ENCODE peak calls at places on chromosomes 13 and 19, in seven cellular contexts. F is tibial nerve, H is psoas muscle, J is adrenal gland, N is aorta, G is ascending aorta, Y is IMR-90. L is an unnamed sample. For H3K4me1, the result is how much of the 10 kb centered on the place peaks cover.

GRCh38 chr13:96091164-96091931 is 1.4 kb downstream of the HS6ST3 start:
- DNase-seq in F (no peak), H (peak), J (peak), N (peak), G (no peak), Y (no peak), L (peak)

GRCh38 chr19:10852941-10853340 is 4.7 kb downstream of the C19orf38 start:
- DNase-seq in F (no peak), H (no peak), J (no peak), N (no peak), G (no peak), Y (no peak), L (no peak)

GRCh38 chr19:31659897-31660210 is 310.6 kb upstream of the TSHZ3 start:
- DNase-seq in F (no peak), H (no peak), J (no peak), N (no peak), G (no peak), Y (peak), L (no peak)

GRCh38 chr19:36436531-36436930 is 18.1 kb upstream of the ZFP82 start:
- DNase-seq in F (no peak), H (no peak), J (peak), N (no peak), G (no peak), Y (no peak), L (no peak)

GRCh38 chr13:70795484-70795883 is 687.2 kb upstream of the KLHL1 start:
- DNase-seq in F (no peak), H (no peak), J (no peak), N (no peak), G (no peak), Y (no peak), L (no peak)

GRCh38 chr13:48838193-48839000 is 137.3 kb upstream of the FNDC3A start:
- DNase-seq in F (no peak), H (no peak), J (no peak), N (no peak), G (no peak), Y (peak), L (no peak)

GRCh38 chr13:108407495-108407894 is 138.0 kb downstream of the TNFSF13B start:
- DNase-seq in F (no peak), H (no peak), J (no peak), N (no peak), G (no peak), Y (no peak), L (no peak)

GRCh38 chr19:38304866-38305429 is 897 bp downstream of the C19orf33 start:
- DNase-seq in F (no peak), H (no peak), J (no peak), N (no peak), G (no peak), Y (no peak), L (peak)

GRCh38 chr19:12867120-12868099 is 13.8 kb downstream of the DNASE2 start:
- DNase-seq in F (no peak), H (peak), J (peak), N (peak), G (no peak), Y (peak), L (peak)

GRCh38 chr19:3469638-3470499 is 10.5 kb downstream of the SMIM24 start:
- DNase-seq in F (no peak), H (no peak), J (no peak), N (no peak), G (no peak), Y (no peak), L (no peak)

GRCh38 chr13:98576963-98577822 is at the start of gene STK24:
- DNase-seq in F (peak), H (peak), J (peak), N (peak), G (peak), Y (peak), L (peak)

GRCh38 chr13:51479199-51479523 is 26.3 kb upstream of the INTS6 start:
- DNase-seq in F (no peak), H (no peak), J (no peak), N (no peak), G (no peak), Y (peak), L (no peak)

GRCh38 chr19:57587529-57587928 is 3.6 kb downstream of the ZIK1 start:
- DNase-seq in F (no peak), H (no peak), J (no peak), N (no peak), G (no peak), Y (peak), L (no peak)

GRCh38 chr19:43776285-43776684 is 4.5 kb downstream of the KCNN4 start:
- DNase-seq in F (no peak), H (no peak), J (no peak), N (no peak), G (no peak), Y (no peak), L (no peak)

GRCh38 chr13:112526146-112526853 is 61.7 kb downstream of the TUBGCP3 start:
- DNase-seq in F (no peak), H (no peak), J (no peak), N (no peak), G (no peak), Y (no peak), L (no peak)

GRCh38 chr13:99969934-99970760 is 1.4 kb downstream of the ZIC5 start:
- DNase-seq in F (no peak), H (no peak), J (peak), N (peak), G (no peak), Y (no peak), L (no peak)

GRCh38 chr19:11378319-11379189 is 4.1 kb downstream of the SWSAP1 start:
- DNase-seq in F (peak), H (no peak), J (peak), N (no peak), G (no peak), Y (peak), L (peak)

GRCh38 chr19:47550129-47550528 is 22.8 kb downstream of the ZNF541 start:
- DNase-seq in F (no peak), H (no peak), J (no peak), N (no peak), G (no peak), Y (no peak), L (no peak)

GRCh38 chr13:113184568-113185440 is 23.7 kb downstream of the PCID2 start:
- DNase-seq in F (no peak), H (no peak), J (no peak), N (no peak), G (no peak), Y (no peak), L (no peak)

GRCh38 chr19:45016388-45017314 is 15.4 kb downstream of the RELB start:
- DNase-seq in F (peak), H (peak), J (peak), N (peak), G (peak), Y (peak), L (peak)

GRCh38 chr19:35211545-35212230 is 16.9 kb downstream of the FAM187B start:
- DNase-seq in F (peak), H (peak), J (peak), N (no peak), G (peak), Y (no peak), L (peak)

GRCh38 chr13:46527237-46527636 is 25.7 kb upstream of the LRCH1 start:
- DNase-seq in F (no peak), H (no peak), J (no peak), N (no peak), G (no peak), Y (no peak), L (no peak)

GRCh38 chr19:54379187-54379678 is 14.5 kb upstream of the LAIR1 start:
- DNase-seq in F (no peak), H (no peak), J (no peak), N (no peak), G (no peak), Y (no peak), L (no peak)

GRCh38 chr13:46160474-46161066 is 21.4 kb downstream of the LCP1 start:
- DNase-seq in F (no peak), H (no peak), J (no peak), N (no peak), G (no peak), Y (peak), L (peak)

GRCh38 chr13:43984292-43984691 is 104.6 kb downstream of the LACC1 start:
- DNase-seq in F (no peak), H (no peak), J (no peak), N (no peak), G (no peak), Y (no peak), L (no peak)

GRCh38 chr19:34731019-34731829 is 2.8 kb upstream of the ZNF181 start:
- DNase-seq in F (no peak), H (no peak), J (no peak), N (no peak), G (no peak), Y (no peak), L (no peak)

GRCh38 chr13:112066624-112067004 is 335 bp upstream of the SOX1 start:
- DNase-seq in F (no peak), H (peak), J (peak), N (peak), G (no peak), Y (no peak), L (peak)

GRCh38 chr19:57282011-57282636 is 1.8 kb downstream of the ZNF460 start:
- DNase-seq in F (no peak), H (no peak), J (no peak), N (no peak), G (no peak), Y (no peak), L (no peak)

GRCh38 chr13:44617648-44618047 is 41.5 kb upstream of the TSC22D1 start:
- DNase-seq in F (no peak), H (no peak), J (no peak), N (no peak), G (no peak), Y (no peak), L (no peak)

GRCh38 chr19:44904426-44904994 is 1.1 kb upstream of the APOE start:
- DNase-seq in F (no peak), H (no peak), J (peak), N (no peak), G (no peak), Y (no peak), L (no peak)

GRCh38 chr13:30153871-30154426 is 153.4 kb downstream of the KATNAL1 start:
- DNase-seq in F (no peak), H (no peak), J (no peak), N (no peak), G (no peak), Y (peak), L (no peak)

GRCh38 chr19:2962018-2962670 is 15.2 kb upstream of the TLE6 start:
- DNase-seq in F (peak), H (no peak), J (no peak), N (no peak), G (peak), Y (peak), L (no peak)

GRCh38 chr13:33797622-33798021 is 20.3 kb upstream of the RFC3 start:
- DNase-seq in F (peak), H (no peak), J (no peak), N (no peak), G (no peak), Y (no peak), L (no peak)

GRCh38 chr19:57947088-57947418 is 453 bp downstream of the ZNF256 start:
- DNase-seq in F (no peak), H (no peak), J (peak), N (no peak), G (no peak), Y (no peak), L (no peak)

GRCh38 chr19:43438291-43439162 is 23.8 kb downstream of the TEX101 start:
- DNase-seq in F (no peak), H (peak), J (no peak), N (no peak), G (no peak), Y (peak), L (peak)

GRCh38 chr13:73303858-73304257 is 245.1 kb downstream of the KLF5 start:
- DNase-seq in F (no peak), H (no peak), J (no peak), N (no peak), G (no peak), Y (peak), L (no peak)

GRCh38 chr19:7706188-7706530 is 4.2 kb upstream of the FCER2 start:
- DNase-seq in F (no peak), H (no peak), J (no peak), N (no peak), G (no peak), Y (no peak), L (no peak)

GRCh38 chr19:7703332-7703731 is 1.4 kb upstream of the FCER2 start:
- DNase-seq in F (no peak), H (no peak), J (no peak), N (no peak), G (no peak), Y (no peak), L (no peak)

GRCh38 chr19:7704280-7705060 is 2.5 kb upstream of the FCER2 start:
- DNase-seq in F (no peak), H (no peak), J (no peak), N (no peak), G (no peak), Y (no peak), L (no peak)

GRCh38 chr19:7706662-7707454 is 4.9 kb upstream of the FCER2 start:
- DNase-seq in F (peak), H (no peak), J (no peak), N (no peak), G (no peak), Y (no peak), L (no peak)

GRCh38 chr19:7705387-7706187 is 3.7 kb upstream of the FCER2 start:
- DNase-seq in F (peak), H (no peak), J (peak), N (no peak), G (no peak), Y (no peak), L (peak)
- H3K4me1 ChIP-seq in F (under half), H (under half), J (under half), N (under half), G (under half), Y (under half), L (under half)

GRCh38 chr13:41956272-41956671 is 4.6 kb downstream of the VWA8 start:
- DNase-seq in F (no peak), H (no peak), J (no peak), N (no peak), G (no peak), Y (no peak), L (no peak)

GRCh38 chr13:41960195-41960699 is 662 bp downstream of the VWA8 start:
- DNase-seq in F (no peak), H (no peak), J (peak), N (no peak), G (no peak), Y (peak), L (peak)

GRCh38 chr13:41962994-41963393 is 2.1 kb upstream of the VWA8 start:
- DNase-seq in F (no peak), H (no peak), J (no peak), N (no peak), G (no peak), Y (peak), L (no peak)

GRCh38 chr13:41955605-41956004 is 5.3 kb downstream of the VWA8 start:
- DNase-seq in F (no peak), H (no peak), J (no peak), N (no peak), G (no peak), Y (no peak), L (no peak)

GRCh38 chr13:41960700-41961697 is at the start of gene VWA8:
- DNase-seq in F (peak), H (peak), J (peak), N (peak), G (peak), Y (peak), L (peak)
- H3K4me3 ChIP-seq in F (peak), H (peak), J (peak), N (peak), G (peak), Y (peak), L (peak)

DNA sequence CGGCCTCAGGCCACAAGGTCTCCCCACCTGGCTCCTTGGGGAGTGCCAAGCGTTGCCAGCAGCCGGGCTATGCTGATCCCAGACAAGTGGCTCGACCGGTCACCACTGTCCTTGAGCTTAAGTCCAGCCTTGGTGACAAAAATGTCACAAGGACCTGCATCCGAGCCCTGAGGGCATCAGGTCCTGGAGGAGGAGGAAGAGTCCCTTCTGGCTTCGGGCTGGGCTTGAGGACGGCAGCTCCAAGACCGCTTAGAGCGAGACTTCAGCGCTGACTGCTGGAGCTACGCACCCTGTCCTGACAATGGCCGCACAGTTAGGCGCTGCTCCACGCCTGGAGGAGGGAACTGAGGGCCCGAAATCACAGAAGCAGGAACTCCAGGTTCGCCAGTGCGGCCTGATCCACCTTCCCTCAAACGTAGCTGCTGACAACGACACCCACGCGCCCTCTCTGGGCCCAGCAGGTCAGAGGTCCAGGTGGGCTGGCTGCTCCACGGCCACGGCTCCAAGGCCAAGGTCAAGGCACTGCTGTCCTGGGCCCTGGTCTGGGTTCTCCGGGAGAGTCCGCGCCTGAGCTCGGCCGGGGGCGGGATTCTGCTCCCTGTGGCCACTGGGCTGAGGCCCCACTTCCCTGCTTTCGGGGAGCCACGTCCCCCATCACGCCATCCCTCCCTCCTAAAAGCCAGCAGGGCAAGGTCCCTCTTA is 7.0 kb downstream of the SBNO2 start:
- DNase-seq in F (no peak), H (no peak), J (peak), N (peak), G (no peak), Y (no peak), L (no peak)
- H3K27ac ChIP-seq in F (peak), H (no peak), J (peak), N (no peak), G (no peak), Y (no peak), L (no peak)

DNA sequence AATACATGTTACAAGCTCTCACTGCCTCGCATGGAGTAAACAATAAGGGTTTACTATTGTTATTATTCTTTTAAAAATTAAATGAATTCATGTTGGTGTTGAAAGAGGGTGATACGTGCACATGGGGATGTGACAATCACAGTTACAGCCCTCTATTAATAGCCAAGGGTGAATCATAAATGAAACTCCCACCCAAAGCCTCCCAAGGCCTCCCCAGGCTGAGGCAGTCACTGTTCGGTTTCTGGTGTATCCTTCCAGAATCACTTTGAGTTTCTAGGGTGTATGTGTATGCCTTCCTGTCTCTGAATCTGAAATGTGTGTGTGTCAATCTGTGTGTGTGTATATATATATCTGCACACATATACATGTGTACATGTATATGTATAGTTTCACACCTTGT is 73.4 kb downstream of the AKAP11 start:
- DNase-seq in F (no peak), H (no peak), J (no peak), N (no peak), G (no peak), Y (no peak), L (no peak)
- H3K4me1 ChIP-seq in F (under half), H (under half), J (under half), N (under half), G (under half), Y (under half), L (under half)

L was measured in heart right ventricle.